ENCODE peak calls at places on chromosome 7, in ten cellular contexts. J is A549, W is transverse colon, B is SK-N-SH, A is hepatocyte, P is astrocyte of the spinal cord, F is NB4, M is Panc1, T is neural progenitor cell, U is foreskin fibroblast. Q is an unnamed sample.

GRCh38 chr7:70621954-70622596 is 509.9 kb upstream of the GALNT17 start:
- DNase-seq in W (no peak), U (no peak), F (no peak), P (no peak), J (no peak), T (no peak), B (no peak), M (no peak), A (no peak), Q (no peak)

GRCh38 chr7:151078233-151079040 is 2.2 kb downstream of the FASTK start:
- DNase-seq in P (no peak), A (peak; percentile 73), W (no peak), B (no peak), U (peak; percentile 73), F (no peak), T (peak; percentile 46), M (no peak), J (no peak), Q (no peak)

GRCh38 chr7:155392726-155393570 is 65.0 kb upstream of the EN2 start:
- DNase-seq in T (no peak), B (no peak), J (peak; percentile 32), M (no peak), W (no peak), P (no peak), F (no peak), A (no peak), U (no peak), Q (no peak)

GRCh38 chr7:157558061-157558460 is 221.3 kb downstream of the DNAJB6 start:
- DNase-seq in B (no peak), F (no peak), M (no peak), W (no peak), J (no peak), P (no peak), U (no peak), T (no peak), A (no peak), Q (no peak)

GRCh38 chr7:46654546-46655443 is 733.7 kb upstream of the IGFBP3 start:
- DNase-seq in M (no peak), F (no peak), T (no peak), W (no peak), B (no peak), U (peak; percentile 34), J (peak; percentile 27), P (no peak), A (no peak), Q (no peak)

GRCh38 chr7:13109201-13109600 is 421.8 kb downstream of the ARL4A start:
- DNase-seq in J (no peak), M (no peak), B (no peak), A (no peak), T (no peak), P (no peak), U (no peak), F (no peak), W (no peak), Q (no peak)

GRCh38 chr7:65225422-65226006 is 148.1 kb upstream of the ZNF92 start:
- DNase-seq in P (no peak), J (no peak), W (no peak), F (no peak), T (no peak), U (no peak), B (no peak), M (no peak), A (no peak), Q (no peak)

GRCh38 chr7:35430547-35431153 is 176.8 kb upstream of the TBX20 start:
- DNase-seq in M (no peak), A (no peak), W (no peak), B (no peak), U (no peak), T (peak; percentile 17), J (peak; percentile 41), F (peak; percentile 65), P (no peak), Q (no peak)

GRCh38 chr7:25949672-25950487 is 202.1 kb upstream of the NFE2L3 start:
- DNase-seq in W (peak; percentile 65), B (no peak), P (no peak), F (peak; percentile 78), A (peak; percentile 64), M (no peak), T (peak; percentile 65), U (peak; percentile 8), J (no peak), Q (no peak)

GRCh38 chr7:75688200-75689136 is 50.3 kb downstream of the HIP1 start:
- DNase-seq in J (no peak), P (no peak), A (no peak), F (peak; percentile 88), T (no peak), W (no peak), U (no peak), M (no peak), B (peak; percentile 50), Q (no peak)

GRCh38 chr7:142298009-142298408 is 40.2 kb upstream of the PRSS58 start:
- DNase-seq in B (peak; percentile 17), P (no peak), T (peak; percentile 68), J (peak; percentile 38), A (peak; percentile 23), F (peak; percentile 43), M (no peak), W (no peak), U (no peak), Q (no peak)

GRCh38 chr7:1239455-1240295 is 7.0 kb downstream of the UNCX start:
- DNase-seq in U (no peak), W (no peak), F (no peak), J (no peak), M (no peak), B (no peak), T (peak; percentile 64), A (no peak), P (no peak), Q (no peak)

GRCh38 chr7:34362621-34363020 is 295.4 kb upstream of the NPSR1 start:
- DNase-seq in J (no peak), P (no peak), M (no peak), T (no peak), U (no peak), W (no peak), F (no peak), B (no peak), A (no peak), Q (no peak)

GRCh38 chr7:35454575-35455385 is 200.9 kb upstream of the TBX20 start:
- DNase-seq in M (no peak), F (no peak), W (no peak), B (no peak), P (no peak), U (no peak), T (peak; percentile 21), J (no peak), A (no peak), Q (no peak)

GRCh38 chr7:2982831-2983230 is 60.8 kb downstream of the CARD11 start:
- DNase-seq in P (no peak), U (no peak), F (no peak), W (no peak), A (no peak), B (no peak), M (no peak), J (no peak), T (no peak), Q (no peak)

DNA sequence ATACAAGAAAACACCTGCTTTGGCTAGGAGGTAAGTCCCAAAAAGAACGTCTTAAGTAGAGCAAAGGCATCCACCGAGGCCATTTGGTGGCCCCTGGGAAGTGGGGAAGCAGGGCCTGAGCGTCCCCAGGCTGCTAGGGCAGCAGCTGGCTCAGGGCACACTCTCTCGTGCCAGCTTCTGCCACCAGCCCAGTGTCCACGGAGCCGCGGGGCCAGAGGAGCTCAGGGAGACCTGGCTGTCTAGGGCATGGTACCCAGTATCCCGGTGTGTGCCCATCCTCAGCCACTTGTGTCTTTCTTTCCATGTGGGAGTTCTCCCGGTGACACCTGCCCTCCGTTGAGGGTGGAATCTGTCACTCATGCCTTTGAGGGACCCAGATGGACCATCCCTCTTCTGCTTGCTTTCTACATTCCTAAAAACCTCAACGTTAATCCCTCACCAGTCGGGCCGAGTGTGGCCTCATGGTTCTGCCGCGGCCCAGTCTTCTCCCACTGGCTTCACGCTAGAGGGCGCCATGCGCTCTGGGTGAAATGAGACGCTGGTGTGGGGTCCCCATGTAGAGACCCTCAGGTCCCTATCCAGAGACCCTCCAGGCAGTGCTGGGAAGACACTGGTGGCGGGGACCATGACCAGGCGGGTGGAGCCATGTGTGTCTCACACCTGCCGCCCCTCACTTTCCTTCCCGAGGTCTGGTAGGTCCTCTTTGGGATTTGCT is 9.5 kb upstream of the AP5Z1 start:
- DNase-seq in W (no peak), J (no peak), A (no peak), T (peak; percentile 32), B (no peak), P (no peak), M (no peak), F (no peak), U (no peak), Q (no peak)
- TF ChIP-seq CTCF in W (peak; percentile 12), J (peak; percentile 46), A (peak; percentile 32), T (peak; percentile 54), B (peak; percentile 22), P (peak; percentile 48), M (no peak), F (peak; percentile 11), U (peak; percentile 21), Q (peak; percentile 38)

DNA sequence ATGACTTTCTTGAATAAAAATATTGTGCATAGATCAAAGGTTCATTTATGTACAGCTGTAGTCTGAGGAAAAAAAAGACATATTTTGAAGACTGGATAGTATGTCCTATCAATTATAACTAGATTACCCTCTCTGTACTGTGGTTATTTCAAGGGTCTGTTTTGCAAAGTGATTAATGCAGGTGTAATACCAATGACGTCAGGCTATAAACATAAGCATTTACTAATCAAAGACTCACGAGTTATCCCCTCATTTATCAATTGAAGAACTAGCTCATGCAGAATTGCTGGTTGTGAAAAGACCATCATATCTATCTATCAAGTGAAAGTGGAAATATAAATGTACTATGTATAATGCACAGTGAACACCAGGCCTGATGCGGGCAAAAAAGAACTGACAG is 213.6 kb upstream of the HGF start:
- DNase-seq in J (no peak), F (no peak), M (no peak), W (no peak), T (no peak), A (no peak), B (no peak), P (no peak), U (no peak), Q (no peak)
- H3K4me3 ChIP-seq in J (no peak overlapping the region), F (no peak overlapping the region), M (no peak overlapping the region), W (no peak overlapping the region), T (no peak overlapping the region), A (no peak overlapping the region), B (no peak overlapping the region), P (no peak overlapping the region), U (no peak overlapping the region), Q (no peak overlapping the region)

DNA sequence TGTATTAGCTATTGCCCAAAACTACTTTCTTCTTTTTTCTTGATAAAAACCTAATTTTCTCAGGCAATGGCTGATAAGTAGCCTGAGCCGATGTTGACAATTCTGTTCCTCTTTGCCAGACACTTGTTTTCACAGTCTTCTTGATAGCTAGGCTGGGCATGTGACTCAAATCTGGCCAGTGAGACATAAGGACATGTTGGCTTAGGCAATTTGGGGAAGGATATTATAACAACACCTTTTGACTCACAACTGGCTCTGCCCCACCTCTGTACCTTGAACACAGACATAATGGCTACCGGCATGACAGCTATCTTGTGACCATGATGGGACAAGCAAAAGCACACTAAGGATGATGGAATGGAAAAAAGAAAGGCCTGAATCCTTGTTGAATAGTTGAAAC is 72.9 kb upstream of the GPR22 start:
- DNase-seq in U (no peak), W (no peak), B (no peak), T (no peak), F (peak; percentile 5), J (no peak), A (peak; percentile 39), P (no peak), M (no peak), Q (no peak)
- TF ChIP-seq CTCF in U (no peak), W (no peak), B (no peak), T (no peak), F (no peak), J (no peak), A (no peak), P (no peak), M (no peak), Q (no peak)

GRCh38 chr7:39458346-39458745 is 107.9 kb upstream of the YAE1 start:
- DNase-seq in B (peak; percentile 30), W (no peak), M (no peak), P (no peak), A (no peak), F (no peak), J (no peak), U (peak; percentile 34), T (no peak), Q (no peak)
- H3K4me3 ChIP-seq in B (peak overlapping the region; percentile 21), W (peak overlapping the region; percentile 30), M (peak overlapping the region; percentile 42), P (no peak overlapping the region), A (no peak overlapping the region), F (no peak overlapping the region), J (peak overlapping the region; percentile 11), U (peak overlapping the region; percentile 37), T (no peak overlapping the region), Q (peak overlapping the region; percentile 15)

Q was measured in AG09309.